ENCODE peak calls at places on chromosomes 11 and 22, in nine cellular contexts. P is ovary, T is transverse colon, Q is suprapubic skin, H is stomach, R is HepG2, E is SK-N-SH, L is A549, M is upper lobe of left lung. J is an unnamed sample.

GRCh38 chr22:38796262-38796957 is 2.5 kb upstream of the DNAL4 start:
- DNase-seq in R (no peak), H (no peak), M (no peak), T (no peak), L (no peak), E (no peak), P (no peak), Q (no peak), J (no peak)

GRCh38 chr11:100978442-100978841 is 151.2 kb downstream of the PGR start:
- DNase-seq in P (no peak), L (no peak), M (no peak), R (no peak), E (no peak), Q (no peak), T (no peak), H (no peak), J (no peak)

GRCh38 chr11:119509277-119509841 is 86.4 kb upstream of the THY1 start:
- DNase-seq in P (no peak), L (no peak), M (no peak), R (no peak), T (no peak), Q (no peak), H (no peak), E (no peak), J (no peak)

GRCh38 chr22:17980638-17981051 is 43.7 kb downstream of the MICAL3 start:
- DNase-seq in H (peak; percentile 48), P (no peak), Q (no peak), T (peak; percentile 81), L (no peak), M (peak; percentile 83), R (no peak), E (peak; percentile 63), J (peak; percentile 20)

GRCh38 chr11:95705485-95706124 is 84.0 kb downstream of the FAM76B start:
- DNase-seq in T (peak; percentile 88), H (peak; percentile 85), M (no peak), R (peak; percentile 55), P (peak; percentile 93), L (peak; percentile 28), E (peak; percentile 65), Q (peak; percentile 90), J (peak; percentile 94)

GRCh38 chr11:134514354-134514951 is 102.4 kb upstream of the B3GAT1 start:
- DNase-seq in T (no peak), E (no peak), H (peak; percentile 24), Q (peak; percentile 32), M (no peak), L (no peak), R (no peak), P (peak; percentile 8), J (no peak)

GRCh38 chr22:17796695-17797094 is 22.4 kb upstream of the BID start:
- DNase-seq in Q (no peak), T (no peak), H (no peak), P (no peak), M (no peak), E (no peak), R (no peak), L (no peak), J (no peak)

GRCh38 chr11:61279934-61280656 is 15.0 kb downstream of the VWCE start:
- DNase-seq in P (no peak), L (no peak), M (no peak), E (no peak), H (peak; percentile 89), R (no peak), Q (no peak), T (no peak), J (no peak)

GRCh38 chr11:114296190-114296978 is at the start of gene NNMT:
- DNase-seq in P (peak; percentile 77), Q (peak; percentile 91), T (peak; percentile 31), E (no peak), L (no peak), R (no peak), M (no peak), H (peak; percentile 44), J (peak; percentile 75)

GRCh38 chr22:49933236-49933921 is 14.9 kb downstream of the CRELD2 start:
- DNase-seq in P (peak; percentile 81), H (peak; percentile 64), Q (no peak), L (no peak), T (peak; percentile 66), R (no peak), M (peak; percentile 79), E (peak; percentile 61), J (peak; percentile 74)

DNA sequence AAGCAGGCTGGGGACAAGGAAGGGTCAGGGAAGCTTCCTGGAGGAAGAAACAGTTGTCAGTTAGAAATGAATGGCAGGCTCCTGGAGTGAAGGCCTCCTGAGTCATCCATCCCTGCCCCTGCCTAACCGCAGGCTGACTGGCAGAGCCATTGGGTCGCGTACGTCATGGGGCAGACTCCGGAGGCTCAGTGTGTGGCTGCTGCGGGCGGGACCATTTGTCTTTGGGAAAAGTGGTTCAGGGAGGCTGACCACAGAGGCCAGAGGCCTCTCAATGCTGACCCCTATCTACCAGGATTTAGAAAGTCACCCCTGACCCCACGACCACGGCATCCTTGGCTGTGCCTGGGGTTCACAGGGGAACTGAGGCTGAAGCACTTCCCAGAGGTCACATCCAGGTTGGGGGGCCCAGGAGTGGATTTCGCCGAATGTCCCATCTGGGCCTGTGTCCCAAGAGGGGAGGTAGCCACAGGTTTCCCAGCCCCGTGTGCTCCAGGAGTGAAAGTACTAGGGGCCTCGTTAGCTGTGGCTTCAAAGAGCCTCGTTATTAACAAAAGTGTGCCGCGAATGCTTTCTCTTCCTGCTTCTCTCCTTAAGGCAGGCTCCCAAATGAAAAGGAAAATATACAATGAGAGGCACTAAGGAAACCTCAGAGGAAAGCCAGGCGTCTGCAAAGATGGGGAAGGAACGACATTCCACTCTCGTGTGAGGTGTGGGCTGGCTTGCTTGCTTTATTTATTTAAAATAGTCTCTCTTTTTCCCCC is 58.9 kb downstream of the FLRT1 start:
- DNase-seq in M (no peak), E (no peak), R (no peak), H (no peak), P (no peak), Q (no peak), L (peak; percentile 94), T (peak; percentile 22), J (no peak)
- TF ChIP-seq EP300 in M (no peak), E (no peak), R (no peak), H (no peak), P (no peak), Q (no peak), L (no peak), T (no peak), J (peak; percentile 38)

GRCh38 chr22:30751529-30751928 is 56.9 kb downstream of the OSBP2 start:
- DNase-seq in P (no peak), E (no peak), T (no peak), M (no peak), R (no peak), H (no peak), L (no peak), Q (no peak), J (no peak)

GRCh38 chr22:30744224-30744623 is 49.5 kb downstream of the OSBP2 start:
- DNase-seq in L (no peak), P (no peak), T (no peak), R (no peak), H (no peak), M (no peak), E (no peak), Q (no peak), J (no peak)

GRCh38 chr22:30743257-30744020 is 48.8 kb downstream of the OSBP2 start:
- DNase-seq in L (no peak), H (no peak), Q (no peak), T (no peak), R (no peak), P (no peak), E (no peak), M (no peak), J (no peak)

GRCh38 chr22:30749272-30749671 is 54.6 kb downstream of the OSBP2 start:
- DNase-seq in H (no peak), M (no peak), E (no peak), P (no peak), T (no peak), Q (no peak), R (no peak), L (no peak), J (no peak)

DNA sequence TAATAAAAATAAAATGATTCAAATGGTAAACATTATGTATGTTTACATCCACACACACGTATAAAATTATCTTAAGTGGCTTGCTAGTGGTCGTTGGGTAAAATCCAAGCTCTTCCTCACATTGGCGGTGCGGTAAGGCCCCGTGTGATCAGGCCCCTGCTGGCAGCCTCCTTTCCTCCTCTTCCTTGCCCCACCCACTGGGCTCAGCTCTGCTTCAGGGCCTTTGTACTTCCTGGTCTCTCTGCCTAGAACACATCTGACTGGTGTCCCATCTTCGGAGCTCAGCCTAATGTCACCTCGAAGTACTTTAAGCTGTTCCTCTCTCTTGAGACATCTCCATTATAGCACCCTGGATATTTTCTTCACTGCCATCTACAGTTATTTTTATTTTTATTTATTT is 52.8 kb downstream of the OSBP2 start:
- DNase-seq in R (no peak), T (peak; percentile 68), E (no peak), H (no peak), M (no peak), P (no peak), L (no peak), Q (no peak), J (no peak)
- TF ChIP-seq EP300 in R (no peak), T (no peak), E (no peak), H (no peak), M (no peak), P (no peak), L (no peak), Q (no peak), J (no peak)

GRCh38 chr22:23688121-23688520 is 2.7 kb upstream of the RGL4 start:
- DNase-seq in E (no peak), L (no peak), Q (no peak), H (peak; percentile 19), M (no peak), R (no peak), T (no peak), P (no peak), J (peak; percentile 4)
- TF ChIP-seq EP300 in E (no peak), L (no peak), Q (no peak), H (no peak), M (no peak), R (no peak), T (no peak), P (no peak), J (no peak)

DNA sequence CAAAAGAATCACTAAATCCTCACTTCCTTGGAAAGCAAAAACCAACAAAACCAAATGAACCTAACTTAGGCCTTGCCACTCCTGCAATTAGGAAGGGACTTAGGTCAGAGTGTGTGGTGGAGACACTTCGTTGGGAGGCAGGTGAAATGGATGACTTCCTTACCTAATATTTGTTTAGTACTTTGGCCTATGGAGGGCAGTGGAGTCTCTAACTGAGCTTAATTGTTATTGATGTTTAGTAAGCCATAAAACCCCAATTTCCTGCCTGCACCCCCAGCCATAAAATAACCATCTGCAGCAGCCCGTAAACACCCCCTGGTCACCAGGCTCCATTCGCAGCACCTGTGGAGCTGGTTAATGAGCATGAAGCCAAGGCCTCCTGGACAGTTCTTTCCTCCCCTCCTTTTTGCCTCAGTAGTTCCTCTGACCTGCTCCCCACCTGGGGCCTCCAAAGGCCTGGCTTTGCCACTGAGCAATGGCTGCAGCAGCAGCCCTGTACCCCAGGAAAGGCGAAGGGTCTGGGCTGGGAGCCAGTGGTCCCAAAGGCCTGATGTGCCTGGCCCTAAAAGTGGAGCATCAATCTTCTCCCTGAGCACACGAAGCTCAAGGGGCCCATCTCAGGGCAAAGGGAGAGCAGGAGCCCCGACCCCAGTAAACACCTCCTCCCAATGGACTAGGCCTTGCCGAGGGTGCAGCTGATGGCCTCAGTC is 15.6 kb upstream of the SYT13 start:
- DNase-seq in P (no peak), M (no peak), T (no peak), L (no peak), H (no peak), E (no peak), Q (no peak), R (no peak), J (no peak)
- TF ChIP-seq EP300 in P (no peak), M (no peak), T (no peak), L (no peak), H (no peak), E (no peak), Q (no peak), R (no peak), J (no peak)

J was measured in tibial nerve.